ENCODE peak calls at places on chromosome 7, in five cellular contexts. X is neuronal stem cell, C is colonic mucosa, I is IMR-90, W is SK-N-SH. S is an unnamed sample.

GRCh38 chr7:112437038-112437437 is 13.2 kb upstream of the IFRD1 start:
- DNase-seq in X (no peak), W (no peak), C (no peak), I (no peak), S (no peak)

GRCh38 chr7:137146012-137146455 is 197.5 kb downstream of the PTN start:
- DNase-seq in X (no peak), C (no peak), W (no peak), I (peak), S (peak)

GRCh38 chr7:135768064-135768463 is 19.5 kb upstream of the FAM180A start:
- DNase-seq in I (no peak), W (no peak), C (no peak), X (no peak), S (no peak)

GRCh38 chr7:84548366-84549085 is 353.9 kb upstream of the SEMA3A start:
- DNase-seq in C (no peak), W (no peak), I (peak), X (peak), S (peak)

GRCh38 chr7:39733881-39734571 is 110.7 kb downstream of the RALA start:
- DNase-seq in W (no peak), I (peak), C (no peak), X (peak), S (peak)

GRCh38 chr7:70545214-70545613 is 586.7 kb upstream of the GALNT17 start:
- DNase-seq in W (no peak), X (no peak), C (no peak), I (no peak), S (no peak)

GRCh38 chr7:156540619-156541165 is 99.9 kb upstream of the RNF32 start:
- DNase-seq in C (no peak), X (no peak), W (no peak), I (no peak), S (no peak)

GRCh38 chr7:143345428-143345900 is 17.0 kb downstream of the FAM131B start:
- DNase-seq in C (peak), W (peak), I (peak), X (peak), S (no peak)

GRCh38 chr7:76294344-76295024 is 8.0 kb upstream of the HSPB1 start:
- DNase-seq in X (no peak), I (peak), C (peak), W (peak), S (peak)

GRCh38 chr7:135708041-135708440 is 19.9 kb downstream of the SLC13A4 start:
- DNase-seq in C (no peak), I (no peak), W (peak), X (no peak), S (no peak)

GRCh38 chr7:43431020-43431595 is 151.8 kb upstream of the STK17A start:
- DNase-seq in W (no peak), I (peak), C (no peak), X (no peak), S (peak)

GRCh38 chr7:964401-965231 is 10.1 kb upstream of the ADAP1 start:
- DNase-seq in C (no peak), I (peak), X (no peak), W (peak), S (peak)

GRCh38 chr7:17099083-17099973 is 199.1 kb upstream of the AHR start:
- DNase-seq in W (no peak), I (no peak), C (peak), X (no peak), S (peak)

GRCh38 chr7:8214162-8214897 is 47.6 kb downstream of the ICA1 start:
- DNase-seq in I (peak), W (no peak), C (no peak), X (no peak), S (peak)

GRCh38 chr7:91357379-91357778 is 93.1 kb downstream of the FZD1 start:
- DNase-seq in W (no peak), X (no peak), C (no peak), I (no peak), S (peak)

GRCh38 chr7:19663816-19664531 is 44.9 kb downstream of the POLR1F start:
- DNase-seq in I (no peak), W (no peak), X (no peak), C (no peak), S (peak)

GRCh38 chr7:99086944-99087343 is 57.0 kb downstream of the SMURF1 start:
- DNase-seq in C (no peak), W (no peak), I (no peak), X (no peak), S (no peak)

GRCh38 chr7:20444041-20444440 is 113.3 kb downstream of the ITGB8 start:
- DNase-seq in I (peak), X (no peak), W (no peak), C (no peak), S (peak)

GRCh38 chr7:106795171-106795876 is 69.8 kb upstream of the PIK3CG start:
- DNase-seq in C (no peak), W (no peak), X (no peak), I (no peak), S (no peak)

GRCh38 chr7:145269418-145270161 is 433.7 kb upstream of the TPK1 start:
- DNase-seq in I (no peak), X (no peak), C (no peak), W (no peak), S (no peak)

GRCh38 chr7:92609921-92610518 is 19.8 kb upstream of the FAM133B start:
- DNase-seq in I (peak), C (no peak), W (peak), X (no peak), S (peak)

GRCh38 chr7:116740758-116741462 is 68.9 kb downstream of the MET start:
- DNase-seq in X (no peak), W (no peak), C (no peak), I (no peak), S (no peak)

GRCh38 chr7:96250776-96251361 is 71.0 kb downstream of the SLC25A13 start:
- DNase-seq in W (no peak), I (no peak), X (no peak), C (no peak), S (no peak)

GRCh38 chr7:42831051-42831952 is 80.6 kb downstream of the C7orf25 start:
- DNase-seq in C (peak), W (no peak), X (peak), I (peak), S (peak)

GRCh38 chr7:70857793-70858545 is 274.0 kb upstream of the GALNT17 start:
- DNase-seq in W (no peak), C (no peak), I (no peak), X (no peak), S (no peak)

GRCh38 chr7:25303380-25304321 is 75.4 kb upstream of the NPVF start:
- DNase-seq in W (no peak), X (peak), C (no peak), I (no peak), S (no peak)

GRCh38 chr7:28081016-28081415 is 99.6 kb downstream of the JAZF1 start:
- DNase-seq in I (no peak), C (peak), W (peak), X (no peak), S (no peak)

GRCh38 chr7:137001041-137001440 is 132.6 kb downstream of the CHRM2 start:
- DNase-seq in W (no peak), C (no peak), I (peak), X (no peak), S (peak)

GRCh38 chr7:29040570-29040906 is 82.4 kb upstream of the TRIL start:
- DNase-seq in I (no peak), W (no peak), X (no peak), C (no peak), S (peak)

GRCh38 chr7:64618785-64619456 is 47.0 kb upstream of the ZNF107 start:
- DNase-seq in I (peak), X (no peak), C (peak), W (peak), S (peak)

GRCh38 chr7:140165422-140165821 is 11.4 kb downstream of the KDM7A start:
- DNase-seq in C (no peak), I (peak), X (no peak), W (no peak), S (peak)

GRCh38 chr7:102122026-102122425 is 164.6 kb upstream of the SH2B2 start:
- DNase-seq in X (no peak), C (no peak), W (no peak), I (peak), S (peak)

GRCh38 chr7:95054386-95054785 is 147.0 kb downstream of the PPP1R9A start:
- DNase-seq in I (no peak), W (no peak), C (no peak), X (no peak), S (no peak)

GRCh38 chr7:105163718-105164117 is 149.7 kb downstream of the KMT2E start:
- DNase-seq in I (no peak), X (no peak), C (no peak), W (no peak), S (no peak)

GRCh38 chr7:128074336-128074735 is 43.1 kb upstream of the LRRC4 start:
- DNase-seq in X (no peak), W (no peak), I (no peak), C (no peak), S (no peak)

GRCh38 chr7:128073671-128074070 is 42.4 kb upstream of the LRRC4 start:
- DNase-seq in X (no peak), W (no peak), C (no peak), I (no peak), S (no peak)

GRCh38 chr7:128076216-128076821 is 45.1 kb upstream of the LRRC4 start:
- DNase-seq in I (no peak), C (no peak), W (no peak), X (no peak), S (no peak)

GRCh38 chr7:128075536-128076095 is 44.4 kb upstream of the LRRC4 start:
- DNase-seq in W (peak), X (no peak), I (no peak), C (no peak), S (no peak)

DNA sequence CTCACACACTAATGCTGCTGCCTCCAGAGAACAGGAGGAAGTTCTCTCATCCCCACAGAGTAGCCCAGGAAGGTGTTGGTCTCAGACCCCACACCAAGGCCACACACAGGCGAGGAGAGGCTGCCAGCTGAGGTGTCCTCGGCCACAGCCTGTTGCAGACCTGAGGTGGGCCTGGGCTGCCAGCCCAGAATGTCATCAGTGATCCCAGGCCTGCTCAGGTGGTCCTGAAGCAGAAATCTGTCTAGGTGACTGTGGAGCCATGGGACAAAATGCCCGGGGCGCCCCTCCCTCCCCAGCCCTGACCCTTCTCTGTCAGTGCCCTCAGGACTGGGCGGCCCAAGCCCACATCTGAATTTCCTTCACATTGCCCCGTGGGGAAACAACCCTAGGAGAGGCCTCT is 43.5 kb upstream of the LRRC4 start:
- DNase-seq in X (no peak), I (no peak), C (no peak), W (no peak), S (no peak)
- H3K9ac ChIP-seq in X (no peak), I (no peak), C (no peak), W (no peak), S (no peak)

GRCh38 chr7:151276651-151277590 is 28.4 kb upstream of the SMARCD3 start:
- DNase-seq in W (peak), I (peak), X (peak), C (no peak), S (peak)
- H3K9ac ChIP-seq in W (peak), I (peak), X (peak), C (peak), S (peak)

DNA sequence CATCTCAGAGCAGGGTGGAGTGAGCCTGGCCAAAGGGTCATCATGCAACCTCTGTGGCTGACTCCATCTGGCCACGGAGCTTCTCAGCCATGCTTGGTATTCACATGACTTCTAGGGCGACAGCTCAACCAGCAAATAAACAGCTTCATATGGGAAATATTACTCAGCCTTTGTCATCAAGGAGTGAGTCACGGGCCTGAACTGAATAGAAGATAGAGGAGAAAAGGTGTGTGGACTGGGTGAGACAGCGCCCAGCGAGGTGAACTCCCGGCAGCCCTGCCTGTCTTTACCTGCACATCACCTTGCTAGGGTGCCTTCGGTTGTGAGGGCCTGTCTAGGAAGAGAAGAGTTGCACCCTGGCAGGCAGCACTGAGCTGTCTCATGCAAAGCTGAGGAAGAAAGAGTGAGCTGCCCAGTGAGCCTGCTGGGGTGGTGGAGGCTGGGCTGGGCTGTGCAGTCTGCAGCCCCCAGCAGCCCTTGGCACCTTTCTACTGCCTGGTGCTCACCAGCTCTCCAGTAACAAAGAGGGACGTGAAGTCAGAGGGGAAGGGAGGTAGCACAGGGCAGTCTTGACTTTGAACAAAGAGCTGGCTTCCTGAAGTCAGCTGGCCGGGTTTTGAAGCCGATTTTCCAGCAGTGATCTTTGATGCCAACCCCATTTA is 114.2 kb downstream of the EGFR start:
- DNase-seq in I (peak), X (no peak), W (no peak), C (no peak), S (peak)
- H3K9ac ChIP-seq in I (peak), X (no peak), W (peak), C (no peak), S (peak)

GRCh38 chr7:30165590-30165989 is 30.8 kb downstream of the MTURN start:
- DNase-seq in I (no peak), X (no peak), C (no peak), W (no peak), S (no peak)

GRCh38 chr7:30166155-30166840 is 31.5 kb downstream of the MTURN start:
- DNase-seq in I (no peak), C (peak), X (no peak), W (no peak), S (no peak)

GRCh38 chr7:30163231-30163894 is 28.6 kb downstream of the MTURN start:
- DNase-seq in W (no peak), X (no peak), C (no peak), I (no peak), S (peak)

GRCh38 chr7:30162622-30163124 is 27.9 kb downstream of the MTURN start:
- DNase-seq in C (no peak), I (peak), W (no peak), X (no peak), S (peak)

DNA sequence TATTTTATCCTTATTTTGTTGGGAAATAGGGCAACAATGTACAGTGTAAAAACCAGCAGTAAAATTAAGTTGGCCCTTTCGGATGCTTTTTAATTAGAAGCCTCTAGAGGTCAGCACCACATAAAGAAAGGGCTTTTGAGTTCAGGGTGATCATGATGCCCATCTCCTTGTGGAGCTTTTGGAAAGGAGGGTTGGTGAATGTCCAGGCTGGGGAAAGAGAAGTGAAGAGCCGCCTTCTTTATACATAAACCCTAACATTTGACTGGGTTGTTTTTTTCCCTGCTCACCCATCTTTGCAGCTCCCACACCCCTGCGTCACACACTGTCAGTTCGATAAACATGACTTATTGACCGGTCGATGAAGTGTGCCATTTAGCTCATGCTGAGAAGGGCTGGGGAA is 29.8 kb downstream of the MTURN start:
- DNase-seq in C (no peak), W (peak), I (peak), X (no peak), S (peak)
- H3K9ac ChIP-seq in C (no peak), W (no peak), I (no peak), X (no peak), S (no peak)

DNA sequence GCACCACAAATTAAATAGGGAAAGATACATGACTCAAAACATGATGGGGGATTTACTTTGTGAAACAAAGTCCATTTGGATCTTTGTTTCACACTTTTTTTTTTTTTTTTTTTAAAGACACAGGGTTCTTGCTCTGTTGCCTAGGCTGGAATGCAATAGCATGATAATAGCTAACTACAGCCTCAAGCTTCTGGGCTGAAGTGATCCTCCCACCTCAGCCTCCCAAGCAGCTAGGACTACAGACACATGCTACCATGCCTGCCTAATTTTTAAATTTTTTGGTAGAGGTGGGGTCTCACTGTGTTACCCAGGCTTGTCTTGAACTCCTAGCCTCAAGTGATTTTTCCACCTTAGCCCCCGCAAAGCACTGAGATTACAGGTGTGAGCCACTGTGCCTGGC is 172.6 kb upstream of the KLF14 start:
- DNase-seq in I (peak), W (no peak), X (no peak), C (no peak), S (no peak)
- H3K9ac ChIP-seq in I (peak), W (peak), X (no peak), C (no peak), S (no peak)

DNA sequence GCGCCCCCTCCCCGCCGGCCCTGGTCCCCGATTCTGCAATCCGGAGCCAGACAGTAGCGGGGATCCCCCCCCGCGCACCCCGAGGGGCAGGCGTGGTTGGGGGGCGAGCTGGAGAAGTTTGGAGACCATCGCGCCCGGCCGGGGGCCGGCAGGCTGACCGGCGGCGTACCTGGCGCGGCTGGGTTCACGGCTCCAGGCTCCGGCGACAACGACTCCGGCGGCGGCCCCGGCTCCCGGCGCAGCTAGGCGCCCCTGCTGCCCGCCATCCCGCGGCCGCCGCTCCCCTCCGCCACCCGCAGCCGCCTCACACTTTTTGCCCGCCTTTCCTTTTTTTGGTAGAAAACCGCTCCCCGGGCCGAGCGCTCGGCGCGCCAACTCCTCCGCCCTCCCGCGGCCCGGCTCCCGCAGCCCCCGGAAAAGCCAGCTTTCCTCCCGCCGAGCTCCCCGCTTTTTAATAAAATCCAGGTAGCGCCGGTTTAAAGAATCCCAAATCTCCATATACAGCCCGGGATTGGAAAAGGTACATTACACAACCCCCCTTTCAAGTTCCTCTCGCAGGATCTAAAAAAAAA is at the start of gene TNRC18:
- DNase-seq in X (no peak), W (peak), I (no peak), C (peak), S (no peak)
- H3K9ac ChIP-seq in X (peak), W (peak), I (peak), C (peak), S (peak)

GRCh38 chr7:33909312-33909711 is 4.0 kb downstream of the BMPER start:
- DNase-seq in C (no peak), X (no peak), I (no peak), W (no peak), S (no peak)

GRCh38 chr7:33907625-33908024 is 2.3 kb downstream of the BMPER start:
- DNase-seq in W (no peak), I (no peak), X (no peak), C (no peak), S (no peak)

GRCh38 chr7:33904680-33905388 is 505 bp upstream of the BMPER start:
- DNase-seq in C (peak), I (peak), W (peak), X (peak), S (peak)

GRCh38 chr7:33905389-33906032 is at the start of gene BMPER:
- DNase-seq in I (peak), X (peak), C (peak), W (peak), S (peak)

GRCh38 chr7:33906697-33907096 is 1.4 kb downstream of the BMPER start:
- DNase-seq in C (no peak), W (no peak), X (no peak), I (no peak), S (no peak)
- H3K9ac ChIP-seq in C (no peak), W (peak), X (no peak), I (no peak), S (peak)

DNA sequence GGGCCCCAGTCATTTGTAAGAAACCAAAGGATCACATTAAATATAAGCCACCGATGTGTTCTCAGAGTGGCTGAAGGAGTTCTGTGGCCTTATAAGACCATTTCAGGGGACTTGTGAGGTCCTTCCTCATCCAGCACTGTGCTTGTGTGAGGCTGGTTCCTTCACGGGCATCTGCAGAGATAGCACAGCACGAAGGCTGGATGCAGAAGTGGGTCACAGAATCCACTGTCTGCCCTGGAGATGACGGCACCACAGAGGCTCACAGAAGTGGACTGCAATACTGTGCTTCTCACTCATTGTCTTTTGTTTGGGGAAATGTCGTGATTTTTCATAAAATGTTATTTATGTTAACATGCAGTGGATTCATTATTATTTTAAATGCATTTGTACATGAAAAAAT is 73.3 kb downstream of the ADCY1 start:
- DNase-seq in X (no peak), W (no peak), C (no peak), I (no peak), S (no peak)
- H3K9ac ChIP-seq in X (no peak), W (no peak), C (no peak), I (no peak), S (no peak)

GRCh38 chr7:74590814-74591213 is 66.7 kb upstream of the GTF2I start:
- DNase-seq in X (no peak), I (no peak), C (no peak), W (no peak), S (no peak)

GRCh38 chr7:74585844-74586243 is 71.7 kb upstream of the GTF2I start:
- DNase-seq in C (no peak), I (no peak), W (no peak), X (no peak), S (no peak)

GRCh38 chr7:74584160-74584954 is 73.2 kb upstream of the GTF2I start:
- DNase-seq in C (peak), I (no peak), X (no peak), W (peak), S (no peak)

GRCh38 chr7:74586258-74587200 is 71.0 kb upstream of the GTF2I start:
- DNase-seq in C (no peak), W (no peak), X (no peak), I (no peak), S (peak)

GRCh38 chr7:74587435-74588126 is 69.9 kb upstream of the GTF2I start:
- DNase-seq in X (no peak), C (peak), W (peak), I (peak), S (peak)
- H3K9ac ChIP-seq in X (no peak), C (peak), W (peak), I (peak), S (peak)